ENCODE peak calls at places on chromosomes 12 and 14, in eight cellular contexts. R, C, V, L, I, J, A and W are unnamed samples. For H3K4me1, the result is how much of the 10 kb centered on the place peaks cover.

GRCh38 chr14:77752266-77752665 is 8.7 kb downstream of the SNW1 start:
- DNase-seq in A (no peak), C (no peak), R (no peak), J (no peak), L (no peak), I (no peak), V (no peak), W (no peak)

GRCh38 chr14:78154827-78155226 is 15.3 kb upstream of the NRXN3 start:
- DNase-seq in R (no peak), C (no peak), I (no peak), L (no peak), A (no peak), V (no peak), J (no peak), W (no peak)

GRCh38 chr14:86015916-86016315 is 486.0 kb downstream of the FLRT2 start:
- DNase-seq in J (no peak), R (no peak), A (no peak), I (peak), L (no peak), V (no peak), C (no peak), W (no peak)

GRCh38 chr14:68284333-68284732 is 464.8 kb downstream of the RAD51B start:
- DNase-seq in I (peak), C (no peak), L (no peak), J (no peak), A (no peak), R (no peak), V (no peak), W (no peak)

GRCh38 chr12:48970702-48971334 is 717 bp downstream of the WNT10B start:
- DNase-seq in V (no peak), A (no peak), J (no peak), L (no peak), R (no peak), I (no peak), C (no peak), W (peak)

GRCh38 chr14:83607682-83608081 is 1922.3 kb upstream of the FLRT2 start:
- DNase-seq in L (no peak), I (no peak), J (no peak), V (no peak), R (peak), C (no peak), A (no peak), W (no peak)

GRCh38 chr12:88308825-88309224 is 166.7 kb downstream of the TMTC3 start:
- DNase-seq in V (no peak), J (no peak), L (no peak), A (no peak), R (no peak), C (no peak), I (peak), W (no peak)

GRCh38 chr12:130281157-130281799 is 56.4 kb upstream of the PIWIL1 start:
- DNase-seq in I (no peak), C (no peak), J (no peak), A (no peak), L (peak), V (no peak), R (no peak), W (no peak)

DNA sequence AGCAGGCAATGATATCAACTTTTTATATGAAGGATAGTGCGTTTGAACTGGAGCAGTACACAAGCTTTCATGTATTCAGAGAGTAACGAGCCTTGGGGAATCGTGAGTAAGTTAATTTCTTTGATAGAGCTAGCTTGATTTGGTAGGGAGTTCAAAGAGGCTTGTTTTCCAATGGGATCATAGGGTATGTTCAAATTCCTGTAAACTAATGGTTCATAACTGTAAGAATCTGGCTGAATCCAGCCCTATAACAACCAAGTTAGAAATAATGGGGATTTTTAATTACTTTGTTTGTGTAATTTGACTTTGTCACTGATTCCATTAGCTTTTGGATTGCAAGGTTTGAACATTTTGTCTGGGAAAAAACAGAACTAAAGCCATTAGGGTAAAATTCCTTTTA is 94.0 kb downstream of the WNK1 start:
- DNase-seq in C (no peak), A (no peak), I (no peak), J (no peak), V (no peak), R (no peak), L (no peak), W (no peak)
- TF ChIP-seq CTCF in C (no peak), A (no peak), I (no peak), J (no peak), V (no peak), R (no peak), L (no peak), W (no peak)

GRCh38 chr14:49895480-49895879 is 2.6 kb downstream of the ARF6 start:
- DNase-seq in L (no peak), R (no peak), V (no peak), A (peak), I (no peak), C (no peak), J (no peak), W (no peak)
- H3K4me1 ChIP-seq in L (under half), R (half or more), V (under half), A (under half), I (under half), C (half or more), J (half or more), W (under half)

GRCh38 chr12:9064201-9064814 is 51.4 kb downstream of the A2M start:
- DNase-seq in I (peak), A (no peak), C (peak), V (peak), R (peak), J (peak), L (peak), W (peak)
- TF ChIP-seq CTCF in I (no peak), A (no peak), C (peak), V (peak), R (peak), J (peak), L (peak), W (no peak)

GRCh38 chr12:55771736-55772135 is 28.8 kb downstream of the GDF11 start:
- DNase-seq in R (no peak), V (no peak), A (no peak), I (no peak), L (no peak), C (no peak), J (no peak), W (no peak)
- H3K4me1 ChIP-seq in R (under half), V (under half), A (under half), I (under half), L (under half), C (under half), J (under half), W (under half)

GRCh38 chr12:54824402-54824801 is 29.9 kb upstream of the MUCL1 start:
- DNase-seq in C (no peak), I (no peak), A (no peak), V (no peak), J (no peak), L (no peak), R (no peak), W (no peak)
- TF ChIP-seq CTCF in C (peak), I (no peak), A (peak), V (no peak), J (peak), L (no peak), R (peak), W (no peak)

DNA sequence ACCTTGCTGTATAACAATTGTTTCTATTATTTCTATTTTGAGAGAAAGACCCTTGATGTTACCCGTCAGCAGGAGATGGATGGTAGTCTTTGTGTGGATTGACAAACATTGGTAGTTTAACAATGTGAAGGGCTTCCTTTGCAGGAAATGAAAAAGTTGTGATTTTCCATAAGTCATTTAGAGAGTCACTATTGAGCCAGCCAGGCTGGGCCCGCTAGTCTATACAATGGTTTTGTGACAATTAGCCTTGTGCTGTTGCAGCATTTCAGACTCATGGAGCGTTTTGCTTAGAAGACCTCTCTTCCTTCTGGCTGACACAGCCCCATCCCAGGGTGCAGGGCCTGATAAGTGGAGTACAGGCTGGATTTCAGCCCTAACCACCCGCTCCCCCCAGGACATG is 18.3 kb upstream of the SLC38A2 start:
- DNase-seq in R (no peak), I (no peak), L (no peak), A (no peak), J (no peak), C (no peak), V (no peak), W (no peak)
- H3K4me1 ChIP-seq in R (half or more), I (under half), L (under half), A (half or more), J (half or more), C (half or more), V (under half), W (half or more)